ENCODE peak calls at places on chromosomes 6 and 20, in six cellular contexts. One of them, this sample, is unnamed.

GRCh38 chr20:43023836-43024235 is 165.9 kb downstream of the PTPRT start:
- DNase-seq in stimulated activated CD4-positive, alpha-beta T cell treated with anti-CD3 and anti-CD28 coated beads, Interleukin-15, amount 100 ng/mL, for 1 hour: no peak
- DNase-seq in EH: no peak
- DNase-seq in activated gamma-delta T cell treated with anti-CD3 and anti-CD28 coated beads, Interleukin-2, amount 50 U/mL, for 16 hours: no peak
- DNase-seq in T-helper 1 cell: no peak
- DNase-seq in fibroblast of mammary gland: no peak
- DNase-seq in this sample: no peak

GRCh38 chr6:43806041-43806757 is 36.2 kb downstream of the VEGFA start:
- DNase-seq in fibroblast of mammary gland: no peak
- DNase-seq in EH: peak
- DNase-seq in stimulated activated CD4-positive, alpha-beta T cell treated with anti-CD3 and anti-CD28 coated beads, Interleukin-15, amount 100 ng/mL, for 1 hour: no peak
- DNase-seq in activated gamma-delta T cell treated with anti-CD3 and anti-CD28 coated beads, Interleukin-2, amount 50 U/mL, for 16 hours: no peak
- DNase-seq in T-helper 1 cell: no peak
- DNase-seq in this sample: no peak

GRCh38 chr6:150134280-150134920 is 8.4 kb upstream of the PPP1R14C start:
- DNase-seq in EH: no peak
- DNase-seq in activated gamma-delta T cell treated with anti-CD3 and anti-CD28 coated beads, Interleukin-2, amount 50 U/mL, for 16 hours: no peak
- DNase-seq in stimulated activated CD4-positive, alpha-beta T cell treated with anti-CD3 and anti-CD28 coated beads, Interleukin-15, amount 100 ng/mL, for 1 hour: no peak
- DNase-seq in fibroblast of mammary gland: no peak
- DNase-seq in T-helper 1 cell: no peak
- DNase-seq in this sample: no peak

GRCh38 chr6:168888786-168889345 is 364.8 kb downstream of the THBS2 start:
- DNase-seq in T-helper 1 cell: no peak
- DNase-seq in EH: no peak
- DNase-seq in stimulated activated CD4-positive, alpha-beta T cell treated with anti-CD3 and anti-CD28 coated beads, Interleukin-15, amount 100 ng/mL, for 1 hour: no peak
- DNase-seq in activated gamma-delta T cell treated with anti-CD3 and anti-CD28 coated beads, Interleukin-2, amount 50 U/mL, for 16 hours: no peak
- DNase-seq in fibroblast of mammary gland: no peak
- DNase-seq in this sample: no peak

GRCh38 chr6:67541591-67541990 is 1093.5 kb upstream of the ADGRB3 start:
- DNase-seq in fibroblast of mammary gland: peak
- DNase-seq in stimulated activated CD4-positive, alpha-beta T cell treated with anti-CD3 and anti-CD28 coated beads, Interleukin-15, amount 100 ng/mL, for 1 hour: no peak
- DNase-seq in activated gamma-delta T cell treated with anti-CD3 and anti-CD28 coated beads, Interleukin-2, amount 50 U/mL, for 16 hours: no peak
- DNase-seq in T-helper 1 cell: no peak
- DNase-seq in EH: no peak
- DNase-seq in this sample: no peak

GRCh38 chr6:109491207-109491938 is 8.4 kb upstream of the ZBTB24 start:
- DNase-seq in EH: no peak
- DNase-seq in T-helper 1 cell: peak
- DNase-seq in stimulated activated CD4-positive, alpha-beta T cell treated with anti-CD3 and anti-CD28 coated beads, Interleukin-15, amount 100 ng/mL, for 1 hour: no peak
- DNase-seq in activated gamma-delta T cell treated with anti-CD3 and anti-CD28 coated beads, Interleukin-2, amount 50 U/mL, for 16 hours: no peak
- DNase-seq in fibroblast of mammary gland: peak
- DNase-seq in this sample: no peak

GRCh38 chr20:10137533-10137932 is 81.1 kb upstream of the SNAP25 start:
- DNase-seq in fibroblast of mammary gland: no peak
- DNase-seq in T-helper 1 cell: no peak
- DNase-seq in activated gamma-delta T cell treated with anti-CD3 and anti-CD28 coated beads, Interleukin-2, amount 50 U/mL, for 16 hours: no peak
- DNase-seq in EH: no peak
- DNase-seq in stimulated activated CD4-positive, alpha-beta T cell treated with anti-CD3 and anti-CD28 coated beads, Interleukin-15, amount 100 ng/mL, for 1 hour: no peak
- DNase-seq in this sample: no peak

GRCh38 chr6:135922746-135923145 is 71.2 kb downstream of the PDE7B start:
- DNase-seq in activated gamma-delta T cell treated with anti-CD3 and anti-CD28 coated beads, Interleukin-2, amount 50 U/mL, for 16 hours: no peak
- DNase-seq in EH: peak
- DNase-seq in fibroblast of mammary gland: peak
- DNase-seq in stimulated activated CD4-positive, alpha-beta T cell treated with anti-CD3 and anti-CD28 coated beads, Interleukin-15, amount 100 ng/mL, for 1 hour: no peak
- DNase-seq in T-helper 1 cell: no peak
- DNase-seq in this sample: no peak

GRCh38 chr20:63210011-63210605 is 5.8 kb downstream of the YTHDF1 start:
- DNase-seq in stimulated activated CD4-positive, alpha-beta T cell treated with anti-CD3 and anti-CD28 coated beads, Interleukin-15, amount 100 ng/mL, for 1 hour: no peak
- DNase-seq in EH: no peak
- DNase-seq in T-helper 1 cell: no peak
- DNase-seq in fibroblast of mammary gland: no peak
- DNase-seq in activated gamma-delta T cell treated with anti-CD3 and anti-CD28 coated beads, Interleukin-2, amount 50 U/mL, for 16 hours: no peak
- DNase-seq in this sample: no peak

GRCh38 chr20:10524034-10524476 is 89.0 kb downstream of the SLX4IP start:
- DNase-seq in EH: peak
- DNase-seq in T-helper 1 cell: no peak
- DNase-seq in fibroblast of mammary gland: peak
- DNase-seq in stimulated activated CD4-positive, alpha-beta T cell treated with anti-CD3 and anti-CD28 coated beads, Interleukin-15, amount 100 ng/mL, for 1 hour: no peak
- DNase-seq in activated gamma-delta T cell treated with anti-CD3 and anti-CD28 coated beads, Interleukin-2, amount 50 U/mL, for 16 hours: no peak
- DNase-seq in this sample: no peak

GRCh38 chr6:106513813-106514212 is 115.5 kb downstream of the RTN4IP1 start:
- DNase-seq in fibroblast of mammary gland: peak
- DNase-seq in activated gamma-delta T cell treated with anti-CD3 and anti-CD28 coated beads, Interleukin-2, amount 50 U/mL, for 16 hours: no peak
- DNase-seq in EH: peak
- DNase-seq in stimulated activated CD4-positive, alpha-beta T cell treated with anti-CD3 and anti-CD28 coated beads, Interleukin-15, amount 100 ng/mL, for 1 hour: no peak
- DNase-seq in T-helper 1 cell: peak
- DNase-seq in this sample: no peak

GRCh38 chr20:59645761-59646171 is 41.4 kb downstream of the PHACTR3 start:
- DNase-seq in T-helper 1 cell: no peak
- DNase-seq in activated gamma-delta T cell treated with anti-CD3 and anti-CD28 coated beads, Interleukin-2, amount 50 U/mL, for 16 hours: no peak
- DNase-seq in stimulated activated CD4-positive, alpha-beta T cell treated with anti-CD3 and anti-CD28 coated beads, Interleukin-15, amount 100 ng/mL, for 1 hour: no peak
- DNase-seq in EH: no peak
- DNase-seq in fibroblast of mammary gland: no peak
- DNase-seq in this sample: no peak

GRCh38 chr20:59994697-59995122 is 36.5 kb downstream of the CDH26 start:
- DNase-seq in T-helper 1 cell: no peak
- DNase-seq in activated gamma-delta T cell treated with anti-CD3 and anti-CD28 coated beads, Interleukin-2, amount 50 U/mL, for 16 hours: no peak
- DNase-seq in EH: peak
- DNase-seq in stimulated activated CD4-positive, alpha-beta T cell treated with anti-CD3 and anti-CD28 coated beads, Interleukin-15, amount 100 ng/mL, for 1 hour: no peak
- DNase-seq in fibroblast of mammary gland: peak
- DNase-seq in this sample: no peak

GRCh38 chr6:45827952-45828530 is 187.6 kb downstream of the CLIC5 start:
- DNase-seq in stimulated activated CD4-positive, alpha-beta T cell treated with anti-CD3 and anti-CD28 coated beads, Interleukin-15, amount 100 ng/mL, for 1 hour: no peak
- DNase-seq in activated gamma-delta T cell treated with anti-CD3 and anti-CD28 coated beads, Interleukin-2, amount 50 U/mL, for 16 hours: no peak
- DNase-seq in T-helper 1 cell: no peak
- DNase-seq in EH: no peak
- DNase-seq in fibroblast of mammary gland: no peak
- DNase-seq in this sample: no peak

GRCh38 chr6:90024633-90025032 is 130.4 kb downstream of the GJA10 start:
- DNase-seq in EH: no peak
- DNase-seq in fibroblast of mammary gland: no peak
- DNase-seq in stimulated activated CD4-positive, alpha-beta T cell treated with anti-CD3 and anti-CD28 coated beads, Interleukin-15, amount 100 ng/mL, for 1 hour: no peak
- DNase-seq in activated gamma-delta T cell treated with anti-CD3 and anti-CD28 coated beads, Interleukin-2, amount 50 U/mL, for 16 hours: no peak
- DNase-seq in T-helper 1 cell: no peak
- DNase-seq in this sample: no peak

GRCh38 chr6:75244063-75244575 is 518 bp upstream of the COX7A2 start:
- DNase-seq in stimulated activated CD4-positive, alpha-beta T cell treated with anti-CD3 and anti-CD28 coated beads, Interleukin-15, amount 100 ng/mL, for 1 hour: no peak
- DNase-seq in fibroblast of mammary gland: peak
- DNase-seq in T-helper 1 cell: no peak
- DNase-seq in EH: no peak
- DNase-seq in activated gamma-delta T cell treated with anti-CD3 and anti-CD28 coated beads, Interleukin-2, amount 50 U/mL, for 16 hours: no peak
- DNase-seq in this sample: no peak

GRCh38 chr6:11613858-11614257 is 76.3 kb downstream of the TMEM170B start:
- DNase-seq in activated gamma-delta T cell treated with anti-CD3 and anti-CD28 coated beads, Interleukin-2, amount 50 U/mL, for 16 hours: no peak
- DNase-seq in stimulated activated CD4-positive, alpha-beta T cell treated with anti-CD3 and anti-CD28 coated beads, Interleukin-15, amount 100 ng/mL, for 1 hour: no peak
- DNase-seq in fibroblast of mammary gland: peak
- DNase-seq in T-helper 1 cell: no peak
- DNase-seq in EH: peak
- DNase-seq in this sample: no peak

GRCh38 chr20:45581702-45582101 is 2.6 kb upstream of the WFDC8 start:
- DNase-seq in EH: no peak
- DNase-seq in fibroblast of mammary gland: peak
- DNase-seq in stimulated activated CD4-positive, alpha-beta T cell treated with anti-CD3 and anti-CD28 coated beads, Interleukin-15, amount 100 ng/mL, for 1 hour: no peak
- DNase-seq in T-helper 1 cell: no peak
- DNase-seq in activated gamma-delta T cell treated with anti-CD3 and anti-CD28 coated beads, Interleukin-2, amount 50 U/mL, for 16 hours: no peak
- DNase-seq in this sample: no peak